ENCODE peak calls at places on chromosomes 1 and 21, in seven cellular contexts. D, V, L, E, M, K and Q are unnamed samples.

GRCh38 chr21:35232545-35233176 is 183.6 kb upstream of the RUNX1 start:
- DNase-seq in D (no peak), V (peak; percentile 92), L (no peak), E (peak; percentile 60), M (no peak), K (no peak), Q (no peak)

GRCh38 chr1:93817819-93818569 is 61.0 kb downstream of the DNTTIP2 start:
- DNase-seq in D (no peak), V (no peak), L (peak; percentile 74), E (no peak), M (no peak), K (no peak), Q (no peak)

GRCh38 chr1:34977210-34977471 is 8.0 kb downstream of the TMEM35B start:
- DNase-seq in D (no peak), V (no peak), L (no peak), E (no peak), M (no peak), K (no peak), Q (no peak)

GRCh38 chr1:36964830-36965229 is 69.5 kb downstream of the GRIK3 start:
- DNase-seq in D (no peak), V (no peak), L (no peak), E (no peak), M (no peak), K (no peak), Q (no peak)

GRCh38 chr1:155909894-155910293 is 1.3 kb downstream of the RIT1 start:
- DNase-seq in D (no peak), V (peak; percentile 65), L (no peak), E (peak; percentile 50), M (peak; percentile 37), K (no peak), Q (no peak)

GRCh38 chr1:248926401-248927182 is 20.6 kb downstream of the PGBD2 start:
- DNase-seq in D (no peak), V (peak; percentile 73), L (no peak), E (no peak), M (peak; percentile 16), K (no peak), Q (no peak)

GRCh38 chr1:85372683-85373446 is 92.1 kb downstream of the DDAH1 start:
- DNase-seq in D (no peak), V (peak; percentile 50), L (no peak), E (no peak), M (peak; percentile 31), K (no peak), Q (no peak)

GRCh38 chr21:44985441-44986401 is 45.9 kb downstream of the SLX9 start:
- DNase-seq in D (peak; percentile 26), V (no peak), L (no peak), E (no peak), M (no peak), K (peak; percentile 54), Q (no peak)

GRCh38 chr1:161085165-161085564 is 4.2 kb downstream of the NECTIN4 start:
- DNase-seq in D (no peak), V (no peak), L (no peak), E (no peak), M (no peak), K (no peak), Q (no peak)

GRCh38 chr1:223212441-223212840 is 69.4 kb upstream of the TLR5 start:
- DNase-seq in D (no peak), V (no peak), L (no peak), E (no peak), M (no peak), K (no peak), Q (no peak)

GRCh38 chr1:902802-903201 is 20.9 kb upstream of the SAMD11 start:
- DNase-seq in D (no peak), V (no peak), L (no peak), E (no peak), M (no peak), K (peak; percentile 50), Q (no peak)

DNA sequence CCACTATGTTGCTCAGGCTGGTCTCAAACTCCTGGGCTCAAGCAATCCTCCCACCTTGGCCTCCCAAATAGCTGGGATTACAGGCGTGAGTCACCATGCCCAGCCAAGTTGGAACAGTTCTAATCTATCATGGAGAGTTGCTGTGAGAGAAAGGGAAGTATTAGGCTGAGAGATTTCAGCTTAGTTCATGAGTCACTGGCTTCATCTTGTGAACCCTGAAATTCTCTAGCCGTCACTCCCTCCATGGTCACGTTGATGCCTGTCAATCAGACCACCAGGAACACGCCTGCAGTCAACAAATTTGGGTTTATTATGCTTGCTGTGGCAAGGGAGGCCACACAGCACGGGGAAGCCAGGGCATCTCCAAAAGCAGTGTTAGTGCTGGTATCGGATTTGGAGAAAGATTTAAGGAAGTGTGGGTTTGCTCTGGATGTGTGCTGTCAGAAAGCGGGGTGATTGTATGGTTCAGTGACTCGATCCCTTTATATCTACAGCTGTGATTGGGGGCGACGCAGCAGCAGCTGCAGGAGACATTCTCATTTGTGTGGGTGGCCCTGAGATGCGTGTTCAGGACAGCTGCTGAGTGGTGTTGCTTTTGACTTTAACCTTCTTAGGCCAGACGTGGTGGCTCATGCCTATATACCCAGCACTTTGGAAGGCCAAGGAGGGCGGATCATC is 18.7 kb downstream of the UQCRHL start:
- DNase-seq in D (no peak), V (peak; percentile 75), L (no peak), E (no peak), M (peak; percentile 88), K (no peak), Q (no peak)
- H3K27ac ChIP-seq in D (no peak overlapping the region), V (no peak overlapping the region), L (no peak overlapping the region), E (peak overlapping the region; percentile 88), M (peak overlapping the region; percentile 78), K (no peak overlapping the region), Q (peak overlapping the region; percentile 10)

GRCh38 chr1:236552901-236553300 is 29.1 kb downstream of the LGALS8 start:
- DNase-seq in D (no peak), V (no peak), L (no peak), E (no peak), M (no peak), K (no peak), Q (no peak)

GRCh38 chr1:236553370-236553769 is 29.6 kb downstream of the LGALS8 start:
- DNase-seq in D (no peak), V (no peak), L (no peak), E (no peak), M (no peak), K (no peak), Q (no peak)

GRCh38 chr1:236556606-236557005 is 32.8 kb downstream of the LGALS8 start:
- DNase-seq in D (no peak), V (no peak), L (no peak), E (no peak), M (no peak), K (no peak), Q (no peak)

GRCh38 chr1:236552096-236552495 is 28.3 kb downstream of the LGALS8 start:
- DNase-seq in D (no peak), V (no peak), L (no peak), E (no peak), M (no peak), K (no peak), Q (no peak)

DNA sequence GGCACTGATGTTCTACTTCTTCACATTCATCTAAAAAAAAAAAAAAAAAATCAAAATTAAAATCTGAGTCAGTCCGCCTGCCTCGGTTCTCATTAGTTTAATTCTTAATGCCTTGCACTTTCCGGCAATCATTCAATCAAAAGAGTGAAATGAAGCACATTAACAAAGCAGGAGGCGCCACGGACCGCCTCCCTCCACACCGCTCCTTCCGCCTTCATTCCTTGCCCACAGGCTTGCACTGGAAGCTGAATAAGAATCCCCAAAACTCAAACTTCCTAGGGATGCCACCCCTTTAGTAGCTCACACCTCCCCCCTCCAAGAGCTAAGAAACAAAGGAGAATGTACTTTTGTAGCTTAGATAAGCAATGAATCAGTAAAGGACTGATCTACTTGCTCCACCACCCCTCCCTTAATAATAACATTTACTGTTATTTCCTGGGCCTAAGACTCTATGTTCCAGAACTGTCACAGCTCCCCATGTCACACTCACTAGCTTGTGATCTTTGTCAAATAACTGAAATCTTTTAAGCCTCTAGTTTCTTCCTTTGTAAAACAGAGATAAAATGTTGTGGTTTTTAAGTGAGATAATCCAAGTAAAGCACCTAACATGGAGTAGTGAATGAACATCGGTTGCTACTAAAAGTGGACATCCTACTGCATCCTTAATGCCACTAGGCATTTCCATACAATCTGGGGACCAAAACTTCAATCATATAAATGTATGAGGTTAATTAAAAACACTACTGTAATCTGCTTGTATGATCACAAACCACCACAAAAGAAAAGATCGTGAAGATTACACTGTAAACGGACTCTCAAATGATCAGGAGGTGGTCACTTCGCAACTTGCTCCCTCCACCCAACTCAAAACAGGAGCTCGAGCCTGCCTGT is 27.4 kb downstream of the LGALS8 start:
- DNase-seq in D (no peak), V (no peak), L (no peak), E (no peak), M (no peak), K (no peak), Q (no peak)
- H3K27ac ChIP-seq in D (no peak overlapping the region), V (no peak overlapping the region), L (no peak overlapping the region), E (no peak overlapping the region), M (no peak overlapping the region), K (no peak overlapping the region), Q (no peak overlapping the region)

DNA sequence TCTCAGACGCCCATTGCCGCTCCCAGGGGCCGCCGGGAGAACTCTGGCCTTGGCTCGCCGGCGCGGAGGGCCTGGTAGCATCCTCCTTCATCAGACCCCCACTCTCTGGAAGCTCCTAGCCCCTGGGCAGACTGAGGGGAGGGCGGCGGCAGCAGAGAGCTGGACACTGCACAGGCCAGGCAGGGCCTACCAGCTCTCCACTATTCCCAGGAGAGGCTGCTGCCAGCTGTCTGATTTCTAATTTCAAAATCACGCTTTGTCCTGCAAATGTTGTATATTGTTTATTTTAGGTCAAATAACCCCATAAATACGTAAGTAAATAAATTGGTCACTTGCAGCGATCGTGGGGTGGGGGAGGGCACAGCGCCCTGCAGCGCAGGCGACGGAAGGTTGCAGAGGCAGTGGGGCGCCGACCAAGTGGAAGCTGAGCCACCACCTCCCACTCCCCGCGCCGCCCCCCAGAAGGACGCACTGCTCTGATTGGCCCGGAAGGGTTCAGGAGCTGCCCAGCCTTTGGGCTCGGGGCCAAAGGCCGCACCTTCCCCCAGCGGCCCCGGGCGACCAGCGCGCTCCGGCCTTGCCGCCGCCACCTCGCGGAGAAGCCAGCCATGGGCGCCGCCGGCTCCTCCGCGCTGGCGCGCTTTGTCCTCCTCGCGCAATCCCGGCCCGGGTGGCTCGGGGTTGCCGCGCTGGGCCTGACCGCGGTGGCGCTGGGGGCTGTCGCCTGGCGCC is at the start of gene MTARC1:
- DNase-seq in D (peak; percentile 83), V (no peak), L (no peak), E (peak; percentile 74), M (no peak), K (peak; percentile 90), Q (peak; percentile 78)
- H3K27ac ChIP-seq in D (no peak within 1 kb of the TSS), V (no peak within 1 kb of the TSS), L (peak within 1 kb of the TSS; percentile 68), E (peak within 1 kb of the TSS; percentile 77), M (no peak within 1 kb of the TSS), K (peak within 1 kb of the TSS; percentile 75), Q (peak within 1 kb of the TSS; percentile 49)

GRCh38 chr1:221564891-221565290 is 177.0 kb downstream of the DUSP10 start:
- DNase-seq in D (no peak), V (no peak), L (no peak), E (no peak), M (no peak), K (no peak), Q (no peak)

GRCh38 chr1:221563476-221563921 is 178.4 kb downstream of the DUSP10 start:
- DNase-seq in D (no peak), V (no peak), L (no peak), E (no peak), M (no peak), K (peak; percentile 33), Q (no peak)

GRCh38 chr1:221567859-221568507 is 173.9 kb downstream of the DUSP10 start:
- DNase-seq in D (no peak), V (peak; percentile 33), L (no peak), E (no peak), M (no peak), K (no peak), Q (no peak)

GRCh38 chr1:221562542-221563475 is 179.1 kb downstream of the DUSP10 start:
- DNase-seq in D (no peak), V (no peak), L (no peak), E (no peak), M (no peak), K (no peak), Q (no peak)

GRCh38 chr1:221565718-221566117 is 176.2 kb downstream of the DUSP10 start:
- DNase-seq in D (peak; percentile 61), V (no peak), L (no peak), E (no peak), M (no peak), K (no peak), Q (peak; percentile 35)
- H3K27ac ChIP-seq in D (no peak overlapping the region), V (no peak overlapping the region), L (no peak overlapping the region), E (no peak overlapping the region), M (no peak overlapping the region), K (no peak overlapping the region), Q (peak overlapping the region; percentile 38)